ENCODE peak calls at places on chromosomes 13 and 19, in eight cellular contexts. L is left ventricle myocardium superior, R is neural progenitor cell, S is Right ventricle myocardium superior, Z is HT1080, N is lung, U is aorta, T is A172. V is an unnamed sample.
A peak's percentile ranks its signal among the peaks of the same experiment; 100 is the strongest.

GRCh38 chr13:70432276-70432805 is 324.1 kb upstream of the KLHL1 start:
- DNase-seq in L (no peak), R (no peak), S (no peak), Z (no peak), N (no peak), U (no peak), T (no peak), V (no peak)

GRCh38 chr13:32136716-32137115 is 105.1 kb downstream of the FRY start:
- DNase-seq in L (no peak), R (no peak), S (no peak), Z (no peak), N (no peak), U (no peak), T (no peak), V (no peak)

GRCh38 chr19:23436944-23437343 is 41.7 kb upstream of the ZNF91 start:
- DNase-seq in L (no peak), R (no peak), S (no peak), Z (no peak), N (no peak), U (no peak), T (no peak), V (no peak)

GRCh38 chr13:98239156-98240076 is 62.3 kb upstream of the RNF113B start:
- DNase-seq in L (no peak), R (no peak), S (no peak), Z (no peak), N (no peak), U (no peak), T (no peak), V (no peak)

GRCh38 chr19:29708553-29709439 is 6.3 kb downstream of the C19orf12 start:
- DNase-seq in L (peak; percentile 63), R (no peak), S (peak; percentile 69), Z (no peak), N (no peak), U (no peak), T (no peak), V (peak; percentile 74)

GRCh38 chr13:31739226-31739625 is at the start of gene RXFP2:
- DNase-seq in L (no peak), R (no peak), S (no peak), Z (no peak), N (no peak), U (no peak), T (no peak), V (no peak)

GRCh38 chr19:39203372-39204341 is at the start of gene SYCN:
- DNase-seq in L (no peak), R (no peak), S (no peak), Z (no peak), N (no peak), U (no peak), T (no peak), V (no peak)

GRCh38 chr19:23783634-23784033 is 24.9 kb upstream of the ZNF681 start:
- DNase-seq in L (no peak), R (no peak), S (no peak), Z (no peak), N (no peak), U (no peak), T (no peak), V (no peak)

V was measured in gastrocnemius medialis.